ENCODE peak calls at places on chromosomes 11 and 22, in seven cellular contexts. T is HFF-Myc, H is GM12865, L is fibroblast of pulmonary artery, F is AG09309, E is lower lobe of right lung, O is AG10803. B is an unnamed sample.

GRCh38 chr11:17831228-17831627 is 96.6 kb downstream of the KCNC1 start:
- DNase-seq in T (no peak), H (no peak), L (no peak), F (no peak), E (no peak), O (no peak), B (no peak)

GRCh38 chr11:104570088-104570701 is 328.1 kb downstream of the CASP12 start:
- DNase-seq in T (no peak), H (no peak), L (peak), F (no peak), E (no peak), O (no peak), B (peak)

GRCh38 chr11:42901084-42901483 is 410.7 kb upstream of the API5 start:
- DNase-seq in T (no peak), H (no peak), L (no peak), F (no peak), E (no peak), O (no peak), B (no peak)

GRCh38 chr11:85132839-85133238 is 494.3 kb downstream of the DLG2 start:
- DNase-seq in T (no peak), H (no peak), L (no peak), F (no peak), E (no peak), O (no peak), B (no peak)

GRCh38 chr11:92753161-92753560 is 216.3 kb upstream of the MTNR1B start:
- DNase-seq in T (no peak), H (no peak), L (no peak), F (no peak), E (no peak), O (peak), B (no peak)

GRCh38 chr11:60795291-60795690 is 10.2 kb downstream of the MS4A10 start:
- DNase-seq in T (no peak), H (no peak), L (no peak), F (no peak), E (no peak), O (no peak), B (no peak)

GRCh38 chr22:47423861-47424820 is 661.7 kb downstream of the TBC1D22A start:
- DNase-seq in T (no peak), H (no peak), L (no peak), F (no peak), E (no peak), O (no peak), B (no peak)

GRCh38 chr11:129115652-129116585 is 76.2 kb downstream of the ARHGAP32 start:
- DNase-seq in T (no peak), H (no peak), L (peak), F (no peak), E (no peak), O (peak), B (peak)

GRCh38 chr11:72238040-72238450 is 5.9 kb downstream of the PHOX2A start:
- DNase-seq in T (no peak), H (peak), L (peak), F (no peak), E (peak), O (peak), B (peak)

GRCh38 chr22:16932577-16932976 is 75.4 kb downstream of the GAB4 start:
- DNase-seq in T (no peak), H (no peak), L (no peak), F (no peak), E (no peak), O (no peak), B (no peak)
- H3K4me3 ChIP-seq in T (no peak), H (no peak), L (no peak), F (no peak), E (no peak), O (no peak), B (no peak)

GRCh38 chr11:119864836-119865235 is 135.8 kb upstream of the NECTIN1 start:
- DNase-seq in T (no peak), H (no peak), L (no peak), F (no peak), E (no peak), O (no peak), B (no peak)

GRCh38 chr11:119860561-119861094 is 131.6 kb upstream of the NECTIN1 start:
- DNase-seq in T (no peak), H (no peak), L (no peak), F (no peak), E (no peak), O (no peak), B (no peak)

GRCh38 chr11:119863236-119863635 is 134.2 kb upstream of the NECTIN1 start:
- DNase-seq in T (no peak), H (no peak), L (no peak), F (no peak), E (no peak), O (no peak), B (no peak)

GRCh38 chr11:119861160-119861559 is 132.2 kb upstream of the NECTIN1 start:
- DNase-seq in T (no peak), H (no peak), L (no peak), F (no peak), E (no peak), O (no peak), B (no peak)

DNA sequence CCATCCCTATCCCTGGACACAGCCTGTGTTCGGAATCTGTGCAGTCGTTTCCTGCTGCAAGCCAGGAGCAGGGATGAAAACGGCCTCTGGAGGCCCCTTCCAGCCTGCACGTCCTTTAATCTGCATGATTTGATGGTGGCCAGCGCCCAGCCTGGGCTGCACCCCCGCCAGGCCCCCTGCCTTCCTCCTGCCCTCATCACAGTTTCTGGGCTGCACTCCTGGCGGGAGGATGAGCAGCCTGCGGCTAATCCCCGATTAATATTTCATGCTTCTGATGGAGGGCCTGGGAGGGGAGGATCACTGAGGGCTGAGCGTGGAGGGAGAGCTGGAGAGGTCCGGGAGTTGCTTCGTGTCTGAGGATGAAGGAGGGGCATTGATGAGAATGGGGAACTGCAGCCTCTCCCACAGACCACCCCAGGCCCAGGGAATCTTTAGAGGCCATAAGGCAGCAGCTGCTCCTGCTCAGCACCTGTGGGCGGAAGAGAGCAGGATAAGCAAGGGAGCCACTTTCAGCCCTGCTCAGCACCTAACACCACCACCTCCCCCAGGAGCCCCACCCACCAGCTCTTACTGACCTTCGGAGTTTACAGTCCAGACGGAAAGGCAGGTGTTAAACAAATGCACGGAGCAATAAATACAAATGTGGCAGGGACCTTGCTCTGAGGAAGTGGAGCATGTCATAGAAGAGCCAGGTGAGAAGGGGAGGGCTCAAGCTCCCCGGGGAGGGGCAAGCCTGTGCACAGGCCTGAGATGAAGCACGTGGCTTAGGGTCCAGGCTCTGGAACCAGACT is 135.0 kb upstream of the NECTIN1 start:
- DNase-seq in T (no peak), H (no peak), L (no peak), F (no peak), E (no peak), O (no peak), B (no peak)
- TF ChIP-seq CTCF in T (no peak), H (no peak), L (no peak), F (no peak), E (no peak), O (no peak), B (no peak)

GRCh38 chr11:111370902-111371578 is 8.0 kb downstream of the POU2AF1 start:
- DNase-seq in T (no peak), H (peak), L (no peak), F (no peak), E (no peak), O (no peak), B (no peak)

GRCh38 chr11:111372538-111372937 is 6.5 kb downstream of the POU2AF1 start:
- DNase-seq in T (no peak), H (peak), L (no peak), F (no peak), E (no peak), O (no peak), B (no peak)

GRCh38 chr11:111376453-111376871 is 2.6 kb downstream of the POU2AF1 start:
- DNase-seq in T (no peak), H (peak), L (no peak), F (no peak), E (no peak), O (no peak), B (no peak)

GRCh38 chr11:111370270-111370901 is 8.7 kb downstream of the POU2AF1 start:
- DNase-seq in T (no peak), H (peak), L (no peak), F (no peak), E (no peak), O (no peak), B (no peak)

GRCh38 chr11:111373590-111373989 is 5.5 kb downstream of the POU2AF1 start:
- DNase-seq in T (no peak), H (peak), L (no peak), F (no peak), E (no peak), O (no peak), B (no peak)
- H3K4me3 ChIP-seq in T (no peak), H (peak), L (no peak), F (no peak), E (no peak), O (no peak), B (no peak)

DNA sequence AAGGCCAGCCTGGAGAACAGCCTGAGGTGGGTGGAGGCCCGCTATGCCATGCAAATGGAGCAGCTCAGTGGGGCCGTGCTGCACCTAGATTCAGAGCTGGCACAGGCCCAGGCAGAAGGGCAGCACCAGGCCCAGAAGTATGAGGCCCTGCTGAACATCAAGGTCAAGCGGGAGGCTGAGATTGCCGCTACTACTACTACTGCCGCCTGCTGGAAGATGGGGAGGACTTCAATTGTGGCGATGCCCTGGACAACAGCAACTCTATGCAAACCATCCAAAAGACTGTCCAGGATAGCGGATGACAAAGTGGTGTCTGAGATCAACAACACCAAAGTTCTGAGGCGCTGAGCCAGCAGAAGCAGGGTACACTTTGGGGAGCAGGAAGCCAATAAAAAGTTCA is 3.1 kb upstream of the TMEM218 start:
- DNase-seq in T (no peak), H (peak), L (no peak), F (no peak), E (no peak), O (peak), B (no peak)
- TF ChIP-seq CTCF in T (peak), H (no peak), L (peak), F (peak), E (no peak), O (peak), B (no peak)

DNA sequence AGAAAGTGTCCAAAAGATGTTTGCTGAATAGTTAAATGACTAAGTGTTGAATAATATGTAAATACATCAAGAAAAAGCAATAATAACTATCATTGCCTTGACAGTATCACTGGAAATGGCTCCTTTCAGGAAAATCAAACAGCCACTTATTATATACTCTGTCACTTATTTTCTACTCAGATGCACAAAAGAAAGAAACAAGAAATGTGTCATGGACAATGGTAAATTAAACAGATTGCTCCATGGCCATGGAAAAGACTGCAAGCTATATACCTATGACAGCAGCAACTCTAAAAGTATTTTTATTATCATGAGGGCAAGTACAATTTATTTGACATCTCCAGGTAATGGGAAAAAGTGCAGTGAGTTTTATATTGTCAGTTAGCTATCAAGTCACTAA is 52.9 kb upstream of the GUCY1A2 start:
- DNase-seq in T (no peak), H (no peak), L (no peak), F (no peak), E (no peak), O (no peak), B (no peak)
- H3K4me3 ChIP-seq in T (no peak), H (no peak), L (no peak), F (no peak), E (no peak), O (no peak), B (no peak)

GRCh38 chr11:925496-926301 is at the start of gene AP2A2:
- DNase-seq in T (no peak), H (peak), L (peak), F (peak), E (peak), O (peak), B (peak)

GRCh38 chr11:924406-925157 is 1.1 kb upstream of the AP2A2 start:
- DNase-seq in T (no peak), H (no peak), L (no peak), F (no peak), E (peak), O (no peak), B (no peak)

GRCh38 chr11:925158-925495 is 543 bp upstream of the AP2A2 start:
- DNase-seq in T (no peak), H (no peak), L (no peak), F (no peak), E (peak), O (no peak), B (no peak)

GRCh38 chr11:927871-928270 is 2.2 kb downstream of the AP2A2 start:
- DNase-seq in T (no peak), H (peak), L (no peak), F (no peak), E (no peak), O (no peak), B (no peak)

GRCh38 chr11:926341-926916 is 759 bp downstream of the AP2A2 start:
- DNase-seq in T (no peak), H (no peak), L (peak), F (peak), E (no peak), O (peak), B (peak)
- TF ChIP-seq CTCF in T (no peak), H (no peak), L (no peak), F (no peak), E (no peak), O (no peak), B (no peak)

GRCh38 chr11:69985654-69986420 is 92.3 kb upstream of the ANO1 start:
- DNase-seq in T (no peak), H (no peak), L (no peak), F (no peak), E (no peak), O (no peak), B (no peak)
- H3K4me3 ChIP-seq in T (no peak), H (no peak), L (no peak), F (no peak), E (peak), O (no peak), B (no peak)

GRCh38 chr11:118818130-118818529 is 27.2 kb upstream of the DDX6 start:
- DNase-seq in T (no peak), H (no peak), L (no peak), F (no peak), E (no peak), O (no peak), B (no peak)

GRCh38 chr11:118812485-118812884 is 21.5 kb upstream of the DDX6 start:
- DNase-seq in T (no peak), H (no peak), L (no peak), F (no peak), E (no peak), O (no peak), B (no peak)

GRCh38 chr11:118807800-118808778 is 17.1 kb upstream of the DDX6 start:
- DNase-seq in T (no peak), H (no peak), L (no peak), F (no peak), E (no peak), O (no peak), B (no peak)

GRCh38 chr11:118813551-118813950 is 22.6 kb upstream of the DDX6 start:
- DNase-seq in T (no peak), H (no peak), L (no peak), F (no peak), E (no peak), O (no peak), B (no peak)
- TF ChIP-seq CTCF in T (no peak), H (no peak), L (no peak), F (no peak), E (no peak), O (no peak), B (no peak)

GRCh38 chr11:1727088-1727690 is 23.2 kb downstream of the IFITM10 start:
- DNase-seq in T (no peak), H (no peak), L (no peak), F (no peak), E (no peak), O (no peak), B (no peak)

GRCh38 chr11:1728931-1729691 is 21.3 kb downstream of the IFITM10 start:
- DNase-seq in T (no peak), H (no peak), L (no peak), F (no peak), E (no peak), O (no peak), B (no peak)

GRCh38 chr11:1729692-1730011 is 20.7 kb downstream of the IFITM10 start:
- DNase-seq in T (no peak), H (no peak), L (no peak), F (no peak), E (no peak), O (peak), B (no peak)

GRCh38 chr11:1728281-1728680 is 22.1 kb downstream of the IFITM10 start:
- DNase-seq in T (no peak), H (no peak), L (no peak), F (no peak), E (no peak), O (no peak), B (no peak)

DNA sequence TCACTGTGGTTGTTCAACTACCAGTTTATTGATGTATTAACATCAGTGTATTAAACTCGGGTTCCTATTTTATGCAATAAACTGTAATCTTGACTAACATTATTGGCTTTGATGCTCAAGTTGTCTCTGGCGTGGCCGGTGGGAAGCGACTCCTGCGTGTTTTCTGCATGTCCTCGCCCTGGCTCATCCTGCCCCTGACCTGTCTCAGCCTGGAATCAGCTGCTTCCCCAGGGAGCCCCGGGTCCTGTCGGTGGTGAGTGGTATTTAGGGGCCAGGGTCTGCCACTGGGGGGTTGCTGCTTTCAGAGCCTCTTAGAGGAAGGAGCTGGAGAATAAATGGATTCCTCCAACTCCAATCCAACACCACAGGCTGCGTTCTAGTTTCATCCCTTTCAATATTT is 22.5 kb downstream of the IFITM10 start:
- DNase-seq in T (no peak), H (no peak), L (no peak), F (no peak), E (no peak), O (no peak), B (no peak)
- H3K4me3 ChIP-seq in T (no peak), H (no peak), L (no peak), F (no peak), E (no peak), O (no peak), B (no peak)